ENCODE peak calls at places on chromosome 5, in five cellular contexts. O is T-cell, F is NCI-H1092 treated with DMSO at 0.1 percent for 48 hours, P is NB4, H is ovary. V is an unnamed sample.

GRCh38 chr5:57499262-57500050 is 16.8 kb upstream of the ACTBL2 start:
- DNase-seq in O (no peak), F (peak; percentile 0), P (peak; percentile 29), H (no peak), V (no peak)

GRCh38 chr5:1006656-1007071 is 1.9 kb upstream of the NKD2 start:
- DNase-seq in H (peak; percentile 10), P (no peak), F (no peak), O (no peak), V (no peak)

GRCh38 chr5:15682566-15682965 is 182.6 kb downstream of the FBXL7 start:
- DNase-seq in O (no peak), P (no peak), H (no peak), F (no peak), V (no peak)

GRCh38 chr5:170439246-170439943 is 50.2 kb upstream of the KCNMB1 start:
- DNase-seq in P (no peak), H (no peak), F (peak; percentile 9), O (no peak), V (no peak)

GRCh38 chr5:178074266-178074952 is 38.9 kb upstream of the N4BP3 start:
- DNase-seq in P (peak; percentile 50), H (no peak), F (no peak), O (no peak), V (no peak)

GRCh38 chr5:23352437-23352836 is 155.0 kb upstream of the PRDM9 start:
- DNase-seq in P (peak; percentile 59), F (peak; percentile 70), H (no peak), O (no peak), V (no peak)

GRCh38 chr5:72509401-72509800 is 2.2 kb upstream of the ZNF366 start:
- DNase-seq in P (no peak), H (no peak), F (no peak), O (no peak), V (no peak)

GRCh38 chr5:132675936-132676689 is 2.3 kb downstream of the IL4 start:
- DNase-seq in O (no peak), H (no peak), P (no peak), F (no peak), V (no peak)

GRCh38 chr5:142576303-142576702 is 109.6 kb downstream of the FGF1 start:
- DNase-seq in P (no peak), H (no peak), F (no peak), O (no peak), V (no peak)

GRCh38 chr5:38536968-38537367 is 19.5 kb downstream of the LIFR start:
- DNase-seq in O (no peak), P (no peak), H (no peak), F (no peak), V (no peak)

GRCh38 chr5:177194278-177194677 is 60.7 kb downstream of the NSD1 start:
- DNase-seq in P (no peak), H (no peak), F (no peak), O (no peak), V (no peak)

GRCh38 chr5:33299621-33300208 is 141.1 kb upstream of the TARS1 start:
- DNase-seq in H (no peak), F (peak; percentile 13), O (no peak), P (peak; percentile 59), V (no peak)

V was measured in T-helper 22 cell.